ENCODE peak calls at places on chromosomes 3 and 15, in four cellular contexts. T, O, D and X are unnamed samples.
A peak's percentile ranks its signal among the peaks of the same experiment; 100 is the strongest.

GRCh38 chr15:79169531-79170123 is 79.0 kb upstream of the RASGRF1 start:
- DNase-seq in T (no peak), D (no peak), O (no peak), X (no peak)

GRCh38 chr15:63832620-63833245 is 1.0 kb downstream of the HERC1 start:
- DNase-seq in T (no peak), O (no peak), D (no peak), X (no peak)

GRCh38 chr3:52204337-52205073 is 6.5 kb downstream of the ALAS1 start:
- DNase-seq in D (no peak), T (no peak), O (no peak), X (no peak)

GRCh38 chr3:189353318-189353958 is 181.7 kb downstream of the TPRG1 start:
- DNase-seq in T (no peak), O (no peak), D (no peak), X (no peak)

GRCh38 chr3:150681037-150681436 is 22.7 kb downstream of the ERICH6 start:
- DNase-seq in D (no peak), T (no peak), O (no peak), X (no peak)

GRCh38 chr3:49244589-49245205 is 32.3 kb downstream of the C3orf62 start:
- DNase-seq in D (no peak), O (peak; percentile 84), T (no peak), X (no peak)

GRCh38 chr3:52456169-52456799 is 880 bp downstream of the NISCH start:
- DNase-seq in T (no peak), D (no peak), O (peak; percentile 51), X (peak; percentile 75)

GRCh38 chr3:105014631-105015030 is 352.1 kb upstream of the ALCAM start:
- DNase-seq in T (no peak), D (no peak), O (no peak), X (no peak)

GRCh38 chr3:72182206-72182605 is 397.3 kb upstream of the PROK2 start:
- DNase-seq in D (no peak), T (no peak), O (no peak), X (no peak)

GRCh38 chr3:72359743-72360142 is 488.5 kb downstream of the SHQ1 start:
- DNase-seq in D (no peak), T (no peak), O (no peak), X (no peak)

GRCh38 chr3:156107504-156107903 is 12.9 kb upstream of the KCNAB1 start:
- DNase-seq in D (no peak), T (no peak), O (no peak), X (no peak)

GRCh38 chr3:153338487-153338886 is 176.5 kb downstream of the RAP2B start:
- DNase-seq in D (no peak), T (no peak), O (no peak), X (no peak)

GRCh38 chr3:153343988-153344782 is 182.2 kb downstream of the RAP2B start:
- DNase-seq in D (no peak), O (no peak), T (no peak), X (no peak)

DNA sequence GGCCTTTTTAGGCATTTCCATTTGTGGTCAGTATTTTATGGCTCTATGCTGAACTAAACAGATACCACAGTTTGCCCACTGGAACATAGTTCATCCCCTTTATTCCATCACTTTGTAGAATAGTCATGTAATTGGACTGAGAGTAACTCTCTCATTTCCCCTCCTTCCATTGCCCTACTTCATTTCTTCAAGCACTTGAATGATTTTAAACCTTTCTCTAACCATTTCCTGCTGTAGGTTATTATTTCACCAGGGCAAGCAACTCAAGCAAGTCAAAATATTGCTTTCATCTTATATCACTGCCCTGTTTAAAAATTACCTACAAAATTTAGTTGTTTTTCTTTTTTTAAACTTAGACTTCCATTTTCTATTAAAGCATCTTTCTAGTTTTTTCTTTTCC is 177.0 kb downstream of the RAP2B start:
- DNase-seq in T (no peak), D (no peak), O (no peak), X (no peak)
- H3K27ac ChIP-seq in T (no peak overlapping the region), D (no peak overlapping the region), O (no peak overlapping the region), X (no peak overlapping the region)

GRCh38 chr3:125051205-125051604 is 4.6 kb downstream of the HEG1 start:
- DNase-seq in D (no peak), O (no peak), T (no peak), X (no peak)
- H3K27ac ChIP-seq in D (peak overlapping the region; percentile 11), O (peak overlapping the region; percentile 58), T (peak overlapping the region; percentile 92), X (no peak overlapping the region)

GRCh38 chr3:24579008-24579407 is 84.4 kb upstream of the THRB start:
- DNase-seq in T (no peak), O (peak; percentile 36), D (no peak), X (no peak)

GRCh38 chr3:24578324-24578723 is 83.7 kb upstream of the THRB start:
- DNase-seq in O (no peak), T (no peak), D (no peak), X (no peak)

DNA sequence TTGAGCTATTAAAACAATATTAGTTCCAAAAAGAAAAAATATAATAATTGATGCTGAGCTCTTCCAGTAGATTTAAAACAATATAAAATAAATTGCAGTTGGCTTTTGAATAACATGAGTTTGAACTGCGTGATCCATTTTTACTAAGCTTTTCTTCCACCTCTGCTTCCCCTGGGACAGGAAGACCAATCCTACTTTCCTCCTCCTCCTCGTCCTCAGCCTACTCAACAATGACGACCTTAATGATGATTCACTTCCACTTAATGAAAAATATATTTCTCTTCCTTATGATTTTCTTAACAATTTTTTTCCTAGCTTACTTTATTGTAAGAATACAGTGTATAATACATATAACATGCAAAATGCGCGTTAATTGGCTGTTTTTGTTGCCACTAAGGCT is 78.9 kb upstream of the THRB start:
- DNase-seq in T (no peak), D (no peak), O (no peak), X (no peak)
- H3K27ac ChIP-seq in T (no peak overlapping the region), D (no peak overlapping the region), O (no peak overlapping the region), X (no peak overlapping the region)

GRCh38 chr3:183551930-183552329 is 3.6 kb downstream of the KLHL6 start:
- DNase-seq in O (no peak), T (no peak), D (no peak), X (no peak)
- H3K27ac ChIP-seq in O (no peak overlapping the region), T (no peak overlapping the region), D (no peak overlapping the region), X (no peak overlapping the region)

GRCh38 chr15:67148196-67148701 is 82.8 kb downstream of the SMAD3 start:
- DNase-seq in O (no peak), D (no peak), T (no peak), X (no peak)
- H3K27ac ChIP-seq in O (no peak overlapping the region), D (no peak overlapping the region), T (no peak overlapping the region), X (no peak overlapping the region)

GRCh38 chr15:47432831-47433230 is 284.5 kb upstream of the SEMA6D start:
- DNase-seq in D (no peak), T (no peak), O (no peak), X (no peak)
- H3K27ac ChIP-seq in D (no peak overlapping the region), T (no peak overlapping the region), O (no peak overlapping the region), X (no peak overlapping the region)

GRCh38 chr3:37058117-37058516 is 64.8 kb downstream of the MLH1 start:
- DNase-seq in T (no peak), D (no peak), O (no peak), X (no peak)
- H3K27ac ChIP-seq in T (no peak overlapping the region), D (no peak overlapping the region), O (no peak overlapping the region), X (no peak overlapping the region)